ENCODE peak calls at places on chromosomes 16 and 17, in five cellular contexts. Z is HCT116, K is H1, C is K562, U is GM12878. H is an unnamed sample.

GRCh38 chr17:14594690-14595089 is 293.8 kb downstream of the HS3ST3B1 start:
- DNase-seq in Z (no peak), K (no peak), C (no peak), U (no peak), H (no peak)

GRCh38 chr17:73645050-73645871 is 1.0 kb upstream of the SDK2 start:
- DNase-seq in Z (no peak), K (no peak), C (no peak), U (no peak), H (no peak)

GRCh38 chr17:4861052-4861451 is 27.9 kb downstream of the MINK1 start:
- DNase-seq in Z (no peak), K (no peak), C (no peak), U (no peak), H (no peak)

GRCh38 chr17:19739241-19740201 is 8.6 kb downstream of the ALDH3A1 start:
- DNase-seq in Z (no peak), K (no peak), C (no peak), U (no peak), H (no peak)

GRCh38 chr16:9647981-9648701 is 534.1 kb downstream of the GRIN2A start:
- DNase-seq in Z (no peak), K (peak; percentile 50), C (peak; percentile 32), U (no peak), H (peak; percentile 57)

GRCh38 chr17:41928693-41929251 is 1.6 kb upstream of the ODAD4 start:
- DNase-seq in Z (no peak), K (no peak), C (no peak), U (no peak), H (no peak)

GRCh38 chr16:9077001-9077809 is 14.2 kb upstream of the HAPSTR1 start:
- DNase-seq in Z (peak; percentile 47), K (no peak), C (no peak), U (no peak), H (peak; percentile 31)

GRCh38 chr17:17151541-17151940 is 54.6 kb downstream of the PLD6 start:
- DNase-seq in Z (no peak), K (no peak), C (no peak), U (no peak), H (no peak)

GRCh38 chr16:30006095-30006473 is 4.7 kb downstream of the DOC2A start:
- DNase-seq in Z (no peak), K (no peak), C (no peak), U (no peak), H (no peak)

GRCh38 chr16:2250652-2251280 is 621 bp downstream of the ECI1 start:
- DNase-seq in Z (no peak), K (no peak), C (no peak), U (no peak), H (no peak)

GRCh38 chr17:47687748-47688147 is 6.2 kb upstream of the TBKBP1 start:
- DNase-seq in Z (no peak), K (peak; percentile 63), C (peak; percentile 37), U (no peak), H (no peak)

GRCh38 chr17:76697702-76698465 is 12.9 kb downstream of the MXRA7 start:
- DNase-seq in Z (no peak), K (no peak), C (peak; percentile 72), U (no peak), H (no peak)

GRCh38 chr17:63419949-63420867 is 25.9 kb downstream of the CYB561 start:
- DNase-seq in Z (no peak), K (no peak), C (peak; percentile 87), U (no peak), H (no peak)
- TF ChIP-seq SRF in Z (no peak), K (no peak), C (no peak), U (no peak), H (no peak)

GRCh38 chr16:67101683-67102082 is 8.1 kb upstream of the PHAF1 start:
- DNase-seq in Z (no peak), K (no peak), C (no peak), U (no peak), H (no peak)
- TF ChIP-seq SRF in Z (no peak), K (no peak), C (no peak), U (no peak), H (no peak)

GRCh38 chr16:49608801-49609200 is 235.2 kb downstream of the C16orf78 start:
- DNase-seq in Z (peak; percentile 24), K (peak; percentile 44), C (no peak), U (no peak), H (peak; percentile 39)
- TF ChIP-seq SRF in Z (no peak), K (no peak), C (no peak), U (no peak), H (no peak)

GRCh38 chr16:17419266-17419665 is 51.5 kb downstream of the XYLT1 start:
- DNase-seq in Z (no peak), K (no peak), C (no peak), U (no peak), H (no peak)

GRCh38 chr16:17414421-17414820 is 56.3 kb downstream of the XYLT1 start:
- DNase-seq in Z (no peak), K (no peak), C (no peak), U (peak; percentile 32), H (no peak)

GRCh38 chr16:17417740-17418139 is 53.0 kb downstream of the XYLT1 start:
- DNase-seq in Z (no peak), K (no peak), C (no peak), U (no peak), H (no peak)

GRCh38 chr16:17414916-17415315 is 55.8 kb downstream of the XYLT1 start:
- DNase-seq in Z (no peak), K (no peak), C (no peak), U (no peak), H (no peak)

DNA sequence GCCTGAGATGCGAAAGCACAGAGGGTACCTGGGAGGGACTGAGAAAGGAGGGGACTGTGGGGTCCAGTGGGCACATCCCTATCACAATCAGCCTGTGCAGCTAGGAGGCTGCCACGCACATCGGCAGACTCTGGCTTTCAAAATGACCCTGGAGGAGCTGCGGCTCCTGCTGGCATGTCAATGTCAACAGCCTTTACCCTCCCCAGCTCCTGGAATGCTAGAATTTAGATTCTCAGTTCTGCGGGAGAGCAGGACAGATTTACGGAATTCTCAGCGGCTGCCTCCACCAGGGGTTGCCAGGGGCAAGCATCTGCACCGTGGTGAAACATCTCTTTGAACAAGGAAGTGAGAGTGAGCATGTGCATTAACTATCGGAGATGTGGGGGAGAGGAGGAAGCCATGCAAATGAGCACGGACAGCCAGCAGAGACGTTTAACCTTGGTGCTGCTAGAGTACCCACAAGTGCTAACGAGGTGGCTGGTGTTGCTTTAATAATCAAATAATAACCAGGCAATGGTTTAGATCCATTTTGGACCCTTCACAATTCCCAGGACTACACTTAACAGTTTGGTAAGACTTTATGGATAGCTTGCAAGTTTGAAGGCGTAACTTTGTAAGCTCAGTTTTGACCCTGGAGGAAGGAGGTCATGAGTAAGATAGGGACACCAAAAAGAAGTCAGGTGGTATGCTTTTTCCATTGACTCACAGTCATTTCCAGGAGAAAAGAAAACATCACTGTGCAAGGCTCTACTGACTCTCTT is 54.1 kb downstream of the XYLT1 start:
- DNase-seq in Z (no peak), K (no peak), C (no peak), U (peak; percentile 89), H (no peak)
- TF ChIP-seq SRF in Z (no peak), K (no peak), C (no peak), U (no peak), H (no peak)

GRCh38 chr17:6843241-6843890 is 11.8 kb upstream of the TEKT1 start:
- DNase-seq in Z (peak; percentile 48), K (no peak), C (peak; percentile 12), U (no peak), H (peak; percentile 54)
- TF ChIP-seq SRF in Z (no peak), K (no peak), C (no peak), U (no peak), H (no peak)

DNA sequence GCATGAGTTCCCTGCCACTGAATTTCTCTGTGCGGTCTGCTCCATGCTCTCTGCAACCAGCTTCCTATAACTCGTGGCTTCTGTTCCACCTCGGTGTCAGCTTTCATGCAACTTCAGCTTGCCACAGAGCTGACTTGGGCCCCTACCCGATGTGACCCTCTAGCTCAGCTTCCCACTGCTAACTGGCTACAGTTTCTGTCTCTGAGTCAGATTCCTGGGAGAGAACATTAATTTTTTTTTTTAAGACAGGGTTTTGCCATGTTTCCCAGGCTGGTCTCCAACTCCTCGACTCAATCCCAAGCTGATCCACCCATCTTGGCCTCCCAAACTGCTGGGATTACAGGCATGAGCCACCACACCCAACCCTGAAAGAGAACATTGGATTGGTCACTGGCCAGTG is 35.5 kb upstream of the PSMD7 start:
- DNase-seq in Z (no peak), K (peak; percentile 37), C (no peak), U (no peak), H (no peak)
- TF ChIP-seq SRF in Z (no peak), K (no peak), C (no peak), U (no peak), H (no peak)

DNA sequence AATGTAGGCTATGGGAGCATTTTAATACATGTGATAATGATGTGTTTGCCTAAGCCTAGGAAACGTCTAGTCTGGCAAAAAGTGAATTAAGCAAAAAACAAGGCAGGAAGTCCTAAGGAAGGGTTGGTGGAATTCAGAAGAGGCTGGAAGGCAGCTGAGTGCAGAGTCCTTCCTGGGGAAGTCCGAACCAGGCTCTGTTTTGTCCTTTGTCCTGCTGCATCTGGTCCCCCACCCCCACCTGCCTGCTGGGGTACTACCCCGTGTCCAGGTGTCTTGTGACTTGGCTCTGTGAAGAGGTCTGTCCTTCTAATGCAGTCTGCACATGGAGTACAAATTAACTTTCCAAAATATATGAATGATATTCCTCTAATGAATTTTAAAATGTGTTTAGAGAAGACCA is 1.6 kb upstream of the MYH10 start:
- DNase-seq in Z (no peak), K (peak; percentile 56), C (no peak), U (no peak), H (peak; percentile 66)
- TF ChIP-seq SRF in Z (no peak), K (no peak), C (no peak), U (no peak), H (no peak)

GRCh38 chr16:85563515-85564276 is 49.4 kb upstream of the GSE1 start:
- DNase-seq in Z (no peak), K (peak; percentile 49), C (peak; percentile 76), U (no peak), H (peak; percentile 78)
- TF ChIP-seq SRF in Z (no peak), K (no peak), C (peak; percentile 65), U (no peak), H (peak; percentile 43)

H was measured in HepG2.